ENCODE peak calls at places on chromosomes 1 and 21, in nine cellular contexts. One of them, this sample, is unnamed.

GRCh38 chr1:168110896-168111545 is 25.7 kb downstream of the GPR161 start:
- DNase-seq in CD8-positive, alpha-beta T cell: no peak
- DNase-seq in AG09319: no peak
- DNase-seq in neural progenitor cell: peak; percentile 73
- DNase-seq in adrenal gland: no peak
- DNase-seq in transverse colon: no peak
- DNase-seq in progenitor cell of endocrine pancreas: no peak
- DNase-seq in body of pancreas: no peak
- DNase-seq in hepatocyte: no peak
- DNase-seq in this sample: no peak

GRCh38 chr1:175865041-175865766 is 121.8 kb upstream of the TNR start:
- DNase-seq in body of pancreas: no peak
- DNase-seq in hepatocyte: no peak
- DNase-seq in progenitor cell of endocrine pancreas: no peak
- DNase-seq in AG09319: no peak
- DNase-seq in adrenal gland: no peak
- DNase-seq in neural progenitor cell: peak; percentile 40
- DNase-seq in CD8-positive, alpha-beta T cell: no peak
- DNase-seq in transverse colon: no peak
- DNase-seq in this sample: no peak

GRCh38 chr1:38529946-38530345 is 329.6 kb downstream of the RRAGC start:
- DNase-seq in neural progenitor cell: no peak
- DNase-seq in progenitor cell of endocrine pancreas: no peak
- DNase-seq in CD8-positive, alpha-beta T cell: no peak
- DNase-seq in body of pancreas: no peak
- DNase-seq in adrenal gland: no peak
- DNase-seq in AG09319: no peak
- DNase-seq in transverse colon: no peak
- DNase-seq in hepatocyte: no peak
- DNase-seq in this sample: no peak

GRCh38 chr1:42963378-42964005 is 4.8 kb upstream of the SLC2A1 start:
- DNase-seq in body of pancreas: no peak
- DNase-seq in neural progenitor cell: no peak
- DNase-seq in CD8-positive, alpha-beta T cell: no peak
- DNase-seq in transverse colon: no peak
- DNase-seq in adrenal gland: no peak
- DNase-seq in progenitor cell of endocrine pancreas: no peak
- DNase-seq in hepatocyte: no peak
- DNase-seq in AG09319: peak; percentile 56
- DNase-seq in this sample: no peak

GRCh38 chr1:111953797-111954196 is 35.7 kb downstream of the KCND3 start:
- DNase-seq in CD8-positive, alpha-beta T cell: no peak
- DNase-seq in AG09319: no peak
- DNase-seq in neural progenitor cell: no peak
- DNase-seq in adrenal gland: no peak
- DNase-seq in transverse colon: no peak
- DNase-seq in progenitor cell of endocrine pancreas: no peak
- DNase-seq in body of pancreas: no peak
- DNase-seq in hepatocyte: no peak
- DNase-seq in this sample: no peak

GRCh38 chr21:46060596-46061061 is 37.3 kb upstream of the COL6A2 start:
- DNase-seq in body of pancreas: peak; percentile 22
- DNase-seq in CD8-positive, alpha-beta T cell: no peak
- DNase-seq in hepatocyte: peak; percentile 55
- DNase-seq in transverse colon: peak; percentile 56
- DNase-seq in adrenal gland: peak; percentile 62
- DNase-seq in progenitor cell of endocrine pancreas: no peak
- DNase-seq in neural progenitor cell: no peak
- DNase-seq in AG09319: peak; percentile 96
- DNase-seq in this sample: no peak

GRCh38 chr1:36981771-36982622 is 52.3 kb downstream of the GRIK3 start:
- DNase-seq in adrenal gland: no peak
- DNase-seq in transverse colon: no peak
- DNase-seq in CD8-positive, alpha-beta T cell: no peak
- DNase-seq in progenitor cell of endocrine pancreas: no peak
- DNase-seq in neural progenitor cell: no peak
- DNase-seq in hepatocyte: no peak
- DNase-seq in body of pancreas: no peak
- DNase-seq in AG09319: no peak
- DNase-seq in this sample: no peak

GRCh38 chr1:66055092-66055491 is 262.4 kb downstream of the PDE4B start:
- DNase-seq in AG09319: no peak
- DNase-seq in neural progenitor cell: no peak
- DNase-seq in progenitor cell of endocrine pancreas: no peak
- DNase-seq in CD8-positive, alpha-beta T cell: no peak
- DNase-seq in adrenal gland: no peak
- DNase-seq in body of pancreas: no peak
- DNase-seq in hepatocyte: no peak
- DNase-seq in transverse colon: no peak
- DNase-seq in this sample: no peak

GRCh38 chr21:27813750-27814149 is 846.9 kb upstream of the ADAMTS5 start:
- DNase-seq in adrenal gland: no peak
- DNase-seq in neural progenitor cell: peak; percentile 2
- DNase-seq in body of pancreas: no peak
- DNase-seq in CD8-positive, alpha-beta T cell: no peak
- DNase-seq in transverse colon: peak; percentile 12
- DNase-seq in AG09319: no peak
- DNase-seq in hepatocyte: no peak
- DNase-seq in progenitor cell of endocrine pancreas: no peak
- DNase-seq in this sample: peak; percentile 35

GRCh38 chr1:178650950-178651461 is 74.0 kb upstream of the RALGPS2 start:
- DNase-seq in hepatocyte: peak; percentile 71
- DNase-seq in progenitor cell of endocrine pancreas: no peak
- DNase-seq in body of pancreas: no peak
- DNase-seq in CD8-positive, alpha-beta T cell: no peak
- DNase-seq in AG09319: no peak
- DNase-seq in adrenal gland: peak; percentile 11
- DNase-seq in transverse colon: peak; percentile 33
- DNase-seq in neural progenitor cell: no peak
- DNase-seq in this sample: peak; percentile 20

GRCh38 chr1:86502721-86503430 is 34.1 kb downstream of the CLCA1 start:
- DNase-seq in body of pancreas: no peak
- DNase-seq in progenitor cell of endocrine pancreas: no peak
- DNase-seq in AG09319: no peak
- DNase-seq in CD8-positive, alpha-beta T cell: no peak
- DNase-seq in adrenal gland: peak; percentile 44
- DNase-seq in hepatocyte: peak; percentile 82
- DNase-seq in transverse colon: peak; percentile 65
- DNase-seq in neural progenitor cell: peak; percentile 58
- DNase-seq in this sample: no peak
- TF ChIP-seq CTCF in body of pancreas: no peak
- TF ChIP-seq CTCF in progenitor cell of endocrine pancreas: no peak
- TF ChIP-seq CTCF in AG09319: no peak
- TF ChIP-seq CTCF in CD8-positive, alpha-beta T cell: no peak
- TF ChIP-seq CTCF in adrenal gland: no peak
- TF ChIP-seq CTCF in hepatocyte: peak; percentile 33
- TF ChIP-seq CTCF in transverse colon: no peak
- TF ChIP-seq CTCF in neural progenitor cell: no peak
- TF ChIP-seq CTCF in this sample: no peak

DNA sequence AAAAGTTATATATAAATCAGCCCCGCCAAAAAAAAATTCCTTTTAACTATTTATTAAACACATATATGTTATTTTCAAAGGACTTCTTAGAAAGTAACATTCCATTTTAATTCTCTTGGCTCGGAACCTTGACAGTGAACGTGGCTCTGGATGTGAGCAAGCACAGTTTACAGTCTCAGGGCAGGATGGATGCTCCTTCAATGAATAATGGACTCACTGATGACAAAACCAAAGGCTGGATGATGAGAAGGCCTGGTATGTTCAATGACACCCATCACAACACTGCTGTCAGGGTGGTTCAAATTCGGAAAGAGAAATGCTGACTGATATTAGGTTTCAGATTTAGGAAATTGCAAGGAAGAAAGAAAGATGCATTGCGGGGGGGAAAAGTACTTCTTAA is 148.8 kb downstream of the SIPA1L2 start:
- DNase-seq in adrenal gland: no peak
- DNase-seq in progenitor cell of endocrine pancreas: no peak
- DNase-seq in body of pancreas: no peak
- DNase-seq in neural progenitor cell: no peak
- DNase-seq in transverse colon: no peak
- DNase-seq in AG09319: no peak
- DNase-seq in CD8-positive, alpha-beta T cell: no peak
- DNase-seq in hepatocyte: no peak
- DNase-seq in this sample: no peak
- TF ChIP-seq CTCF in adrenal gland: no peak
- TF ChIP-seq CTCF in progenitor cell of endocrine pancreas: no peak
- TF ChIP-seq CTCF in body of pancreas: no peak
- TF ChIP-seq CTCF in neural progenitor cell: no peak
- TF ChIP-seq CTCF in transverse colon: no peak
- TF ChIP-seq CTCF in AG09319: no peak
- TF ChIP-seq CTCF in CD8-positive, alpha-beta T cell: no peak
- TF ChIP-seq CTCF in hepatocyte: no peak
- TF ChIP-seq CTCF in this sample: no peak

GRCh38 chr1:183419399-183419798 is 1.2 kb upstream of the NMNAT2 start:
- DNase-seq in transverse colon: no peak
- DNase-seq in AG09319: no peak
- DNase-seq in body of pancreas: no peak
- DNase-seq in hepatocyte: no peak
- DNase-seq in CD8-positive, alpha-beta T cell: no peak
- DNase-seq in adrenal gland: no peak
- DNase-seq in neural progenitor cell: no peak
- DNase-seq in progenitor cell of endocrine pancreas: no peak
- DNase-seq in this sample: no peak
- TF ChIP-seq CTCF in transverse colon: no peak
- TF ChIP-seq CTCF in AG09319: no peak
- TF ChIP-seq CTCF in body of pancreas: no peak
- TF ChIP-seq CTCF in hepatocyte: no peak
- TF ChIP-seq CTCF in CD8-positive, alpha-beta T cell: no peak
- TF ChIP-seq CTCF in adrenal gland: no peak
- TF ChIP-seq CTCF in neural progenitor cell: no peak
- TF ChIP-seq CTCF in progenitor cell of endocrine pancreas: no peak
- TF ChIP-seq CTCF in this sample: no peak

GRCh38 chr1:150696151-150696550 is 803 bp downstream of the GOLPH3L start:
- DNase-seq in hepatocyte: no peak
- DNase-seq in transverse colon: no peak
- DNase-seq in adrenal gland: no peak
- DNase-seq in progenitor cell of endocrine pancreas: no peak
- DNase-seq in body of pancreas: no peak
- DNase-seq in neural progenitor cell: no peak
- DNase-seq in AG09319: no peak
- DNase-seq in CD8-positive, alpha-beta T cell: no peak
- DNase-seq in this sample: no peak

GRCh38 chr1:150692720-150693119 is 4.2 kb downstream of the GOLPH3L start:
- DNase-seq in adrenal gland: no peak
- DNase-seq in body of pancreas: no peak
- DNase-seq in hepatocyte: no peak
- DNase-seq in progenitor cell of endocrine pancreas: no peak
- DNase-seq in CD8-positive, alpha-beta T cell: no peak
- DNase-seq in AG09319: no peak
- DNase-seq in transverse colon: no peak
- DNase-seq in neural progenitor cell: no peak
- DNase-seq in this sample: no peak

GRCh38 chr1:150696590-150696989 is 364 bp downstream of the GOLPH3L start:
- DNase-seq in body of pancreas: no peak
- DNase-seq in neural progenitor cell: peak; percentile 41
- DNase-seq in CD8-positive, alpha-beta T cell: no peak
- DNase-seq in progenitor cell of endocrine pancreas: no peak
- DNase-seq in adrenal gland: no peak
- DNase-seq in AG09319: no peak
- DNase-seq in hepatocyte: peak; percentile 4
- DNase-seq in transverse colon: no peak
- DNase-seq in this sample: no peak

GRCh38 chr1:150695561-150695960 is 1.4 kb downstream of the GOLPH3L start:
- DNase-seq in CD8-positive, alpha-beta T cell: no peak
- DNase-seq in neural progenitor cell: no peak
- DNase-seq in hepatocyte: no peak
- DNase-seq in transverse colon: no peak
- DNase-seq in body of pancreas: no peak
- DNase-seq in AG09319: no peak
- DNase-seq in adrenal gland: no peak
- DNase-seq in progenitor cell of endocrine pancreas: no peak
- DNase-seq in this sample: no peak

DNA sequence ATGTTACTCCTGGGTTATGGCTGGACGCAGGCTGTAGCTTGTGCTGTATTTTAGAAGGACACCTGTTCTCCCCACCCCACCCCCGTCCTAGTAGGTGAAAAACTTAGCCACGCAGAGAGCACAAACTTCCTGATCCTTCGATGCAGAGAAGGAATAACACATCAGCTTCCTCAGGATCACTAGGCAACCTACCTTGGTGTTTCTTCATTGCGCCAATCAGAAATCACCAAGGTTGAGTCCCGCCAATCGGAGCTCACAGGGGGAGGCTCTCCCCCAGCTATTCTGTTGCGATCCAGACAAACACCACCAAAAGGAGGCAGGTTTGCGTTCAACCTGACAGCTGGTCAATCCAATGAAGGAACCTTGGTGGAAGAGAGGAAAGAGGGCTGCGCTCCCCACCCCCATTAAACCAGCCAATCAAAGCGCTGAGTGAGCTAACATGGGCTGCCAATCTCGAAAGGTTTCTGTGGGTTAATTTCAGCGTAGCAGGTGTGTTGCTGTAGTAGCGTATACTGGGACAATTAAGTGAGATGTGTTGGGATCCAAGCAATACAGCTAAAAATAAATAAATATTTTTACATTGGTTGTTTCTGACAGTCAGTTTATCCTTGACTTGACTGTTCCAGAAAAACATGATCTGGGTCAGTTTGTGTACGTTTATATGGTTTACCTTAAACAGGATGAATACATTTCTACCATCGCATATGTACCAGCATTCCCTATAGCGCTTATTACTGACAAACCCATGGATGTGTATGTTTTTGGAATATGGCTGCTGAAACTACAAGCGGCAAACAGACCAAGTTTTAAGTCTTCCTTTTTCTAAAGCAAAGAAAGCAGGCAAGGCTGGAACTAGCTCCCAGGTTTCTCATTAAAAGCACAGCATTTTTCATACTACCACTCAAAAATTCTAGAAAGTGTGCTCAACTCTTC is at the start of gene GOLPH3L:
- DNase-seq in neural progenitor cell: peak; percentile 97
- DNase-seq in transverse colon: peak; percentile 96
- DNase-seq in hepatocyte: peak; percentile 95
- DNase-seq in adrenal gland: peak; percentile 97
- DNase-seq in body of pancreas: peak; percentile 95
- DNase-seq in progenitor cell of endocrine pancreas: peak; percentile 82
- DNase-seq in CD8-positive, alpha-beta T cell: peak; percentile 89
- DNase-seq in AG09319: peak; percentile 91
- DNase-seq in this sample: peak; percentile 84
- TF ChIP-seq CTCF in neural progenitor cell: no peak
- TF ChIP-seq CTCF in transverse colon: no peak
- TF ChIP-seq CTCF in hepatocyte: no peak
- TF ChIP-seq CTCF in adrenal gland: no peak
- TF ChIP-seq CTCF in body of pancreas: no peak
- TF ChIP-seq CTCF in progenitor cell of endocrine pancreas: no peak
- TF ChIP-seq CTCF in CD8-positive, alpha-beta T cell: no peak
- TF ChIP-seq CTCF in AG09319: peak; percentile 27
- TF ChIP-seq CTCF in this sample: no peak

GRCh38 chr21:26169061-26169610 is 1.4 kb downstream of the APP start:
- DNase-seq in adrenal gland: peak; percentile 52
- DNase-seq in neural progenitor cell: peak; percentile 73
- DNase-seq in CD8-positive, alpha-beta T cell: peak; percentile 34
- DNase-seq in AG09319: no peak
- DNase-seq in transverse colon: peak; percentile 49
- DNase-seq in body of pancreas: peak; percentile 43
- DNase-seq in progenitor cell of endocrine pancreas: peak; percentile 14
- DNase-seq in hepatocyte: peak; percentile 79
- DNase-seq in this sample: peak; percentile 43
- TF ChIP-seq CTCF in adrenal gland: peak; percentile 40
- TF ChIP-seq CTCF in neural progenitor cell: peak; percentile 41
- TF ChIP-seq CTCF in CD8-positive, alpha-beta T cell: peak; percentile 55
- TF ChIP-seq CTCF in AG09319: peak; percentile 43
- TF ChIP-seq CTCF in transverse colon: peak; percentile 38
- TF ChIP-seq CTCF in body of pancreas: peak; percentile 15
- TF ChIP-seq CTCF in progenitor cell of endocrine pancreas: peak; percentile 51
- TF ChIP-seq CTCF in hepatocyte: peak; percentile 31
- TF ChIP-seq CTCF in this sample: peak; percentile 19

GRCh38 chr1:18820791-18821641 is 38.4 kb downstream of the TAS1R2 start:
- DNase-seq in CD8-positive, alpha-beta T cell: peak; percentile 57
- DNase-seq in progenitor cell of endocrine pancreas: peak; percentile 85
- DNase-seq in AG09319: peak; percentile 23
- DNase-seq in adrenal gland: peak; percentile 86
- DNase-seq in neural progenitor cell: peak; percentile 91
- DNase-seq in transverse colon: peak; percentile 68
- DNase-seq in hepatocyte: peak; percentile 90
- DNase-seq in body of pancreas: peak; percentile 82
- DNase-seq in this sample: peak; percentile 93
- TF ChIP-seq CTCF in CD8-positive, alpha-beta T cell: peak; percentile 77
- TF ChIP-seq CTCF in progenitor cell of endocrine pancreas: peak; percentile 90
- TF ChIP-seq CTCF in AG09319: peak; percentile 95
- TF ChIP-seq CTCF in adrenal gland: peak; percentile 79
- TF ChIP-seq CTCF in neural progenitor cell: peak; percentile 91
- TF ChIP-seq CTCF in transverse colon: peak; percentile 89
- TF ChIP-seq CTCF in hepatocyte: peak; percentile 96
- TF ChIP-seq CTCF in body of pancreas: peak; percentile 81
- TF ChIP-seq CTCF in this sample: peak; percentile 96